ENCODE peak calls at places on chromosome 11, in eight cellular contexts. I is EL, F is activated T-cell treated with anti-CD3 and anti-CD28 coated beads for 24 hours, D is HL-60, Z is RWPE1, O is GDM1, H is neural progenitor cell, S is iris pigment epithelial cell. V is an unnamed sample.

GRCh38 chr11:79055866-79056632 is 384.8 kb downstream of the TENM4 start:
- DNase-seq in I (peak; percentile 6), F (no peak), D (no peak), Z (no peak), O (no peak), H (no peak), S (peak; percentile 34), V (no peak)

GRCh38 chr11:130181295-130182272 is 22.0 kb downstream of the ST14 start:
- DNase-seq in I (peak; percentile 66), F (no peak), D (no peak), Z (peak; percentile 82), O (no peak), H (no peak), S (peak; percentile 84), V (no peak)

GRCh38 chr11:88229303-88229702 is 54.1 kb upstream of the RAB38 start:
- DNase-seq in I (no peak), F (no peak), D (no peak), Z (no peak), O (no peak), H (no peak), S (no peak), V (no peak)

GRCh38 chr11:396511-396947 is 2.5 kb downstream of the PKP3 start:
- DNase-seq in I (peak; percentile 56), F (no peak), D (no peak), Z (peak; percentile 28), O (no peak), H (no peak), S (peak; percentile 32), V (no peak)

GRCh38 chr11:112606656-112607055 is 346.0 kb upstream of the PLET1 start:
- DNase-seq in I (no peak), F (no peak), D (no peak), Z (no peak), O (no peak), H (no peak), S (no peak), V (no peak)

GRCh38 chr11:123729602-123730001 is 11.9 kb downstream of the ZNF202 start:
- DNase-seq in I (peak; percentile 11), F (no peak), D (no peak), Z (no peak), O (no peak), H (no peak), S (no peak), V (no peak)

GRCh38 chr11:44684886-44685285 is 41.9 kb upstream of the TSPAN18 start:
- DNase-seq in I (no peak), F (no peak), D (no peak), Z (no peak), O (no peak), H (peak; percentile 55), S (no peak), V (no peak)

GRCh38 chr11:127843483-127844396 is 743.6 kb downstream of the ETS1 start:
- DNase-seq in I (peak; percentile 67), F (peak; percentile 44), D (peak; percentile 13), Z (peak; percentile 61), O (peak; percentile 28), H (peak; percentile 92), S (peak; percentile 56), V (no peak)

GRCh38 chr11:71946144-71946571 is 17.3 kb downstream of the RNF121 start:
- DNase-seq in I (peak; percentile 67), F (no peak), D (no peak), Z (no peak), O (no peak), H (no peak), S (peak; percentile 85), V (no peak)

GRCh38 chr11:95877288-95877687 is 46.6 kb downstream of the MTMR2 start:
- DNase-seq in I (peak; percentile 98), F (no peak), D (no peak), Z (peak; percentile 26), O (no peak), H (no peak), S (peak; percentile 99), V (no peak)

GRCh38 chr11:67167086-67167485 is 48.0 kb downstream of the KDM2A start:
- DNase-seq in I (peak; percentile 33), F (no peak), D (no peak), Z (no peak), O (no peak), H (no peak), S (peak; percentile 44), V (no peak)

GRCh38 chr11:93221539-93221938 is 23.7 kb upstream of the SLC36A4 start:
- DNase-seq in I (no peak), F (no peak), D (no peak), Z (no peak), O (no peak), H (no peak), S (no peak), V (no peak)

GRCh38 chr11:74069146-74070046 is 60.5 kb upstream of the UCP3 start:
- DNase-seq in I (peak; percentile 18), F (no peak), D (no peak), Z (no peak), O (no peak), H (no peak), S (peak; percentile 29), V (no peak)

GRCh38 chr11:1770528-1770927 is 6.8 kb upstream of the CTSD start:
- DNase-seq in I (no peak), F (no peak), D (peak; percentile 98), Z (no peak), O (no peak), H (no peak), S (no peak), V (no peak)

GRCh38 chr11:57761301-57762234 is at the start of gene CTNND1:
- DNase-seq in I (peak; percentile 98), F (no peak), D (no peak), Z (peak; percentile 100), O (peak; percentile 79), H (peak; percentile 93), S (peak; percentile 98), V (peak; percentile 47)

GRCh38 chr11:100612766-100613165 is 74.3 kb upstream of the ARHGAP42 start:
- DNase-seq in I (peak; percentile 31), F (no peak), D (no peak), Z (no peak), O (peak; percentile 4), H (no peak), S (no peak), V (peak; percentile 6)

GRCh38 chr11:131749100-131749499 is 378.7 kb downstream of the NTM start:
- DNase-seq in I (peak; percentile 93), F (no peak), D (no peak), Z (no peak), O (no peak), H (no peak), S (peak; percentile 96), V (no peak)

GRCh38 chr11:65651589-65652510 is 10.9 kb downstream of the RELA start:
- DNase-seq in I (peak; percentile 43), F (no peak), D (no peak), Z (peak; percentile 65), O (no peak), H (no peak), S (peak; percentile 27), V (no peak)

GRCh38 chr11:119482561-119483001 is 59.6 kb upstream of the THY1 start:
- DNase-seq in I (no peak), F (no peak), D (no peak), Z (no peak), O (no peak), H (no peak), S (no peak), V (no peak)

GRCh38 chr11:128927683-128928336 is 14.9 kb downstream of the TP53AIP1 start:
- DNase-seq in I (no peak), F (no peak), D (no peak), Z (no peak), O (no peak), H (no peak), S (no peak), V (no peak)

GRCh38 chr11:77094841-77095365 is 7.7 kb upstream of the OMP start:
- DNase-seq in I (no peak), F (no peak), D (no peak), Z (no peak), O (no peak), H (no peak), S (no peak), V (no peak)

GRCh38 chr11:117428856-117429229 is 101.2 kb downstream of the CEP164 start:
- DNase-seq in I (no peak), F (no peak), D (no peak), Z (no peak), O (no peak), H (no peak), S (no peak), V (no peak)